ENCODE peak calls at places on chromosomes 3 and 15, in nine cellular contexts. One of them, this sample, is unnamed.

GRCh38 chr3:62103531-62103930 is 269.8 kb downstream of the FEZF2 start:
- DNase-seq in stimulated activated CD8-positive, alpha-beta memory T cell treated with anti-CD3 and anti-CD28 coated beads, Interleukin-4, amount 100 ng/mL, for 24 hours: no peak
- DNase-seq in Daoy: no peak
- DNase-seq in DND-41: peak; percentile 74
- DNase-seq in activated T-helper 1 cell treated with Interleukin-2 at 50 U/mL for 16 hours: no peak
- DNase-seq in stimulated activated CD4-positive, alpha-beta T cell treated with anti-CD3 and anti-CD28 coated beads, TNF-alpha, amount 100 ng/mL, for 24 hours: no peak
- DNase-seq in cardiac muscle cell: no peak
- DNase-seq in activated CD4-positive, alpha-beta T cell treated with anti-CD3 and anti-CD28 coated beads, Interleukin-2, amount 50 U/mL, for 4 hours: no peak
- DNase-seq in mesendoderm: no peak
- DNase-seq in this sample: no peak

GRCh38 chr3:172449468-172450149 is 1.4 kb upstream of the GHSR start:
- DNase-seq in DND-41: no peak
- DNase-seq in stimulated activated CD8-positive, alpha-beta memory T cell treated with anti-CD3 and anti-CD28 coated beads, Interleukin-4, amount 100 ng/mL, for 24 hours: no peak
- DNase-seq in activated CD4-positive, alpha-beta T cell treated with anti-CD3 and anti-CD28 coated beads, Interleukin-2, amount 50 U/mL, for 4 hours: no peak
- DNase-seq in activated T-helper 1 cell treated with Interleukin-2 at 50 U/mL for 16 hours: no peak
- DNase-seq in mesendoderm: peak; percentile 72
- DNase-seq in Daoy: peak; percentile 37
- DNase-seq in stimulated activated CD4-positive, alpha-beta T cell treated with anti-CD3 and anti-CD28 coated beads, TNF-alpha, amount 100 ng/mL, for 24 hours: no peak
- DNase-seq in cardiac muscle cell: peak; percentile 79
- DNase-seq in this sample: no peak

GRCh38 chr3:4744405-4745239 is 234.6 kb upstream of the BHLHE40 start:
- DNase-seq in mesendoderm: peak; percentile 49
- DNase-seq in Daoy: peak; percentile 42
- DNase-seq in activated T-helper 1 cell treated with Interleukin-2 at 50 U/mL for 16 hours: no peak
- DNase-seq in DND-41: no peak
- DNase-seq in activated CD4-positive, alpha-beta T cell treated with anti-CD3 and anti-CD28 coated beads, Interleukin-2, amount 50 U/mL, for 4 hours: no peak
- DNase-seq in stimulated activated CD8-positive, alpha-beta memory T cell treated with anti-CD3 and anti-CD28 coated beads, Interleukin-4, amount 100 ng/mL, for 24 hours: no peak
- DNase-seq in cardiac muscle cell: no peak
- DNase-seq in stimulated activated CD4-positive, alpha-beta T cell treated with anti-CD3 and anti-CD28 coated beads, TNF-alpha, amount 100 ng/mL, for 24 hours: no peak
- DNase-seq in this sample: no peak

GRCh38 chr3:85760342-85760741 is 801.6 kb downstream of the CADM2 start:
- DNase-seq in activated CD4-positive, alpha-beta T cell treated with anti-CD3 and anti-CD28 coated beads, Interleukin-2, amount 50 U/mL, for 4 hours: no peak
- DNase-seq in Daoy: no peak
- DNase-seq in activated T-helper 1 cell treated with Interleukin-2 at 50 U/mL for 16 hours: no peak
- DNase-seq in mesendoderm: no peak
- DNase-seq in stimulated activated CD8-positive, alpha-beta memory T cell treated with anti-CD3 and anti-CD28 coated beads, Interleukin-4, amount 100 ng/mL, for 24 hours: no peak
- DNase-seq in DND-41: no peak
- DNase-seq in stimulated activated CD4-positive, alpha-beta T cell treated with anti-CD3 and anti-CD28 coated beads, TNF-alpha, amount 100 ng/mL, for 24 hours: no peak
- DNase-seq in cardiac muscle cell: no peak
- DNase-seq in this sample: no peak

GRCh38 chr3:66407281-66408218 is 93.3 kb downstream of the LRIG1 start:
- DNase-seq in activated CD4-positive, alpha-beta T cell treated with anti-CD3 and anti-CD28 coated beads, Interleukin-2, amount 50 U/mL, for 4 hours: peak; percentile 74
- DNase-seq in DND-41: peak; percentile 73
- DNase-seq in cardiac muscle cell: peak; percentile 58
- DNase-seq in stimulated activated CD8-positive, alpha-beta memory T cell treated with anti-CD3 and anti-CD28 coated beads, Interleukin-4, amount 100 ng/mL, for 24 hours: peak; percentile 63
- DNase-seq in activated T-helper 1 cell treated with Interleukin-2 at 50 U/mL for 16 hours: peak; percentile 50
- DNase-seq in mesendoderm: peak; percentile 77
- DNase-seq in stimulated activated CD4-positive, alpha-beta T cell treated with anti-CD3 and anti-CD28 coated beads, TNF-alpha, amount 100 ng/mL, for 24 hours: peak; percentile 61
- DNase-seq in Daoy: peak; percentile 64
- DNase-seq in this sample: peak; percentile 63

GRCh38 chr15:92226020-92226612 is 167.6 kb upstream of the ST8SIA2 start:
- DNase-seq in activated CD4-positive, alpha-beta T cell treated with anti-CD3 and anti-CD28 coated beads, Interleukin-2, amount 50 U/mL, for 4 hours: no peak
- DNase-seq in activated T-helper 1 cell treated with Interleukin-2 at 50 U/mL for 16 hours: no peak
- DNase-seq in DND-41: no peak
- DNase-seq in Daoy: no peak
- DNase-seq in cardiac muscle cell: peak; percentile 34
- DNase-seq in mesendoderm: peak; percentile 71
- DNase-seq in stimulated activated CD8-positive, alpha-beta memory T cell treated with anti-CD3 and anti-CD28 coated beads, Interleukin-4, amount 100 ng/mL, for 24 hours: no peak
- DNase-seq in stimulated activated CD4-positive, alpha-beta T cell treated with anti-CD3 and anti-CD28 coated beads, TNF-alpha, amount 100 ng/mL, for 24 hours: no peak
- DNase-seq in this sample: no peak

GRCh38 chr3:169659858-169660614 is 3.5 kb downstream of the MECOM start:
- DNase-seq in Daoy: no peak
- DNase-seq in mesendoderm: no peak
- DNase-seq in activated T-helper 1 cell treated with Interleukin-2 at 50 U/mL for 16 hours: no peak
- DNase-seq in stimulated activated CD4-positive, alpha-beta T cell treated with anti-CD3 and anti-CD28 coated beads, TNF-alpha, amount 100 ng/mL, for 24 hours: no peak
- DNase-seq in activated CD4-positive, alpha-beta T cell treated with anti-CD3 and anti-CD28 coated beads, Interleukin-2, amount 50 U/mL, for 4 hours: no peak
- DNase-seq in cardiac muscle cell: no peak
- DNase-seq in DND-41: no peak
- DNase-seq in stimulated activated CD8-positive, alpha-beta memory T cell treated with anti-CD3 and anti-CD28 coated beads, Interleukin-4, amount 100 ng/mL, for 24 hours: no peak
- DNase-seq in this sample: no peak

GRCh38 chr15:39345176-39345575 is 235.7 kb upstream of the THBS1 start:
- DNase-seq in DND-41: no peak
- DNase-seq in mesendoderm: no peak
- DNase-seq in activated CD4-positive, alpha-beta T cell treated with anti-CD3 and anti-CD28 coated beads, Interleukin-2, amount 50 U/mL, for 4 hours: no peak
- DNase-seq in stimulated activated CD4-positive, alpha-beta T cell treated with anti-CD3 and anti-CD28 coated beads, TNF-alpha, amount 100 ng/mL, for 24 hours: no peak
- DNase-seq in Daoy: no peak
- DNase-seq in cardiac muscle cell: no peak
- DNase-seq in activated T-helper 1 cell treated with Interleukin-2 at 50 U/mL for 16 hours: no peak
- DNase-seq in stimulated activated CD8-positive, alpha-beta memory T cell treated with anti-CD3 and anti-CD28 coated beads, Interleukin-4, amount 100 ng/mL, for 24 hours: no peak
- DNase-seq in this sample: no peak

GRCh38 chr15:84604804-84605203 is 4.0 kb downstream of the ZSCAN2 start:
- DNase-seq in cardiac muscle cell: no peak
- DNase-seq in stimulated activated CD8-positive, alpha-beta memory T cell treated with anti-CD3 and anti-CD28 coated beads, Interleukin-4, amount 100 ng/mL, for 24 hours: peak; percentile 53
- DNase-seq in activated CD4-positive, alpha-beta T cell treated with anti-CD3 and anti-CD28 coated beads, Interleukin-2, amount 50 U/mL, for 4 hours: peak; percentile 37
- DNase-seq in Daoy: peak; percentile 9
- DNase-seq in DND-41: no peak
- DNase-seq in mesendoderm: no peak
- DNase-seq in activated T-helper 1 cell treated with Interleukin-2 at 50 U/mL for 16 hours: no peak
- DNase-seq in stimulated activated CD4-positive, alpha-beta T cell treated with anti-CD3 and anti-CD28 coated beads, TNF-alpha, amount 100 ng/mL, for 24 hours: peak; percentile 13
- DNase-seq in this sample: peak; percentile 68

GRCh38 chr3:151460774-151461450 is at the start of gene IGSF10:
- DNase-seq in Daoy: peak; percentile 31
- DNase-seq in stimulated activated CD4-positive, alpha-beta T cell treated with anti-CD3 and anti-CD28 coated beads, TNF-alpha, amount 100 ng/mL, for 24 hours: no peak
- DNase-seq in activated T-helper 1 cell treated with Interleukin-2 at 50 U/mL for 16 hours: no peak
- DNase-seq in stimulated activated CD8-positive, alpha-beta memory T cell treated with anti-CD3 and anti-CD28 coated beads, Interleukin-4, amount 100 ng/mL, for 24 hours: no peak
- DNase-seq in DND-41: peak; percentile 22
- DNase-seq in activated CD4-positive, alpha-beta T cell treated with anti-CD3 and anti-CD28 coated beads, Interleukin-2, amount 50 U/mL, for 4 hours: no peak
- DNase-seq in mesendoderm: no peak
- DNase-seq in cardiac muscle cell: no peak
- DNase-seq in this sample: no peak

GRCh38 chr15:76368135-76368588 is 31.6 kb downstream of the ISL2 start:
- DNase-seq in stimulated activated CD8-positive, alpha-beta memory T cell treated with anti-CD3 and anti-CD28 coated beads, Interleukin-4, amount 100 ng/mL, for 24 hours: no peak
- DNase-seq in activated CD4-positive, alpha-beta T cell treated with anti-CD3 and anti-CD28 coated beads, Interleukin-2, amount 50 U/mL, for 4 hours: no peak
- DNase-seq in DND-41: no peak
- DNase-seq in cardiac muscle cell: no peak
- DNase-seq in mesendoderm: peak; percentile 12
- DNase-seq in Daoy: no peak
- DNase-seq in activated T-helper 1 cell treated with Interleukin-2 at 50 U/mL for 16 hours: no peak
- DNase-seq in stimulated activated CD4-positive, alpha-beta T cell treated with anti-CD3 and anti-CD28 coated beads, TNF-alpha, amount 100 ng/mL, for 24 hours: no peak
- DNase-seq in this sample: no peak

GRCh38 chr3:56904526-56905245 is 102.9 kb upstream of the ARHGEF3 start:
- DNase-seq in mesendoderm: no peak
- DNase-seq in DND-41: no peak
- DNase-seq in stimulated activated CD4-positive, alpha-beta T cell treated with anti-CD3 and anti-CD28 coated beads, TNF-alpha, amount 100 ng/mL, for 24 hours: no peak
- DNase-seq in activated CD4-positive, alpha-beta T cell treated with anti-CD3 and anti-CD28 coated beads, Interleukin-2, amount 50 U/mL, for 4 hours: no peak
- DNase-seq in stimulated activated CD8-positive, alpha-beta memory T cell treated with anti-CD3 and anti-CD28 coated beads, Interleukin-4, amount 100 ng/mL, for 24 hours: no peak
- DNase-seq in cardiac muscle cell: no peak
- DNase-seq in activated T-helper 1 cell treated with Interleukin-2 at 50 U/mL for 16 hours: no peak
- DNase-seq in Daoy: no peak
- DNase-seq in this sample: no peak

GRCh38 chr15:77527831-77528231 is 104.9 kb downstream of the LINGO1 start:
- DNase-seq in stimulated activated CD4-positive, alpha-beta T cell treated with anti-CD3 and anti-CD28 coated beads, TNF-alpha, amount 100 ng/mL, for 24 hours: no peak
- DNase-seq in Daoy: no peak
- DNase-seq in cardiac muscle cell: no peak
- DNase-seq in activated T-helper 1 cell treated with Interleukin-2 at 50 U/mL for 16 hours: no peak
- DNase-seq in DND-41: no peak
- DNase-seq in mesendoderm: no peak
- DNase-seq in stimulated activated CD8-positive, alpha-beta memory T cell treated with anti-CD3 and anti-CD28 coated beads, Interleukin-4, amount 100 ng/mL, for 24 hours: no peak
- DNase-seq in activated CD4-positive, alpha-beta T cell treated with anti-CD3 and anti-CD28 coated beads, Interleukin-2, amount 50 U/mL, for 4 hours: no peak
- DNase-seq in this sample: no peak

GRCh38 chr15:28006116-28006911 is 92.8 kb downstream of the OCA2 start:
- DNase-seq in stimulated activated CD8-positive, alpha-beta memory T cell treated with anti-CD3 and anti-CD28 coated beads, Interleukin-4, amount 100 ng/mL, for 24 hours: no peak
- DNase-seq in mesendoderm: no peak
- DNase-seq in Daoy: no peak
- DNase-seq in cardiac muscle cell: no peak
- DNase-seq in activated T-helper 1 cell treated with Interleukin-2 at 50 U/mL for 16 hours: no peak
- DNase-seq in activated CD4-positive, alpha-beta T cell treated with anti-CD3 and anti-CD28 coated beads, Interleukin-2, amount 50 U/mL, for 4 hours: no peak
- DNase-seq in stimulated activated CD4-positive, alpha-beta T cell treated with anti-CD3 and anti-CD28 coated beads, TNF-alpha, amount 100 ng/mL, for 24 hours: no peak
- DNase-seq in DND-41: no peak
- DNase-seq in this sample: no peak

GRCh38 chr3:105976211-105976610 is 107.4 kb upstream of the CBLB start:
- DNase-seq in stimulated activated CD4-positive, alpha-beta T cell treated with anti-CD3 and anti-CD28 coated beads, TNF-alpha, amount 100 ng/mL, for 24 hours: no peak
- DNase-seq in activated CD4-positive, alpha-beta T cell treated with anti-CD3 and anti-CD28 coated beads, Interleukin-2, amount 50 U/mL, for 4 hours: no peak
- DNase-seq in cardiac muscle cell: no peak
- DNase-seq in DND-41: no peak
- DNase-seq in activated T-helper 1 cell treated with Interleukin-2 at 50 U/mL for 16 hours: no peak
- DNase-seq in mesendoderm: no peak
- DNase-seq in Daoy: no peak
- DNase-seq in stimulated activated CD8-positive, alpha-beta memory T cell treated with anti-CD3 and anti-CD28 coated beads, Interleukin-4, amount 100 ng/mL, for 24 hours: no peak
- DNase-seq in this sample: no peak

GRCh38 chr3:172953576-172953975 is 187.5 kb downstream of the SPATA16 start:
- DNase-seq in stimulated activated CD4-positive, alpha-beta T cell treated with anti-CD3 and anti-CD28 coated beads, TNF-alpha, amount 100 ng/mL, for 24 hours: no peak
- DNase-seq in cardiac muscle cell: no peak
- DNase-seq in Daoy: no peak
- DNase-seq in DND-41: no peak
- DNase-seq in activated CD4-positive, alpha-beta T cell treated with anti-CD3 and anti-CD28 coated beads, Interleukin-2, amount 50 U/mL, for 4 hours: no peak
- DNase-seq in activated T-helper 1 cell treated with Interleukin-2 at 50 U/mL for 16 hours: no peak
- DNase-seq in stimulated activated CD8-positive, alpha-beta memory T cell treated with anti-CD3 and anti-CD28 coated beads, Interleukin-4, amount 100 ng/mL, for 24 hours: no peak
- DNase-seq in mesendoderm: no peak
- DNase-seq in this sample: no peak

GRCh38 chr15:69908518-69909420 is 188.9 kb downstream of the TLE3 start:
- DNase-seq in activated T-helper 1 cell treated with Interleukin-2 at 50 U/mL for 16 hours: no peak
- DNase-seq in activated CD4-positive, alpha-beta T cell treated with anti-CD3 and anti-CD28 coated beads, Interleukin-2, amount 50 U/mL, for 4 hours: no peak
- DNase-seq in stimulated activated CD4-positive, alpha-beta T cell treated with anti-CD3 and anti-CD28 coated beads, TNF-alpha, amount 100 ng/mL, for 24 hours: no peak
- DNase-seq in mesendoderm: peak; percentile 31
- DNase-seq in stimulated activated CD8-positive, alpha-beta memory T cell treated with anti-CD3 and anti-CD28 coated beads, Interleukin-4, amount 100 ng/mL, for 24 hours: no peak
- DNase-seq in cardiac muscle cell: no peak
- DNase-seq in Daoy: no peak
- DNase-seq in DND-41: no peak
- DNase-seq in this sample: no peak

GRCh38 chr3:61531528-61531927 is 29.8 kb upstream of the PTPRG start:
- DNase-seq in stimulated activated CD8-positive, alpha-beta memory T cell treated with anti-CD3 and anti-CD28 coated beads, Interleukin-4, amount 100 ng/mL, for 24 hours: no peak
- DNase-seq in activated T-helper 1 cell treated with Interleukin-2 at 50 U/mL for 16 hours: no peak
- DNase-seq in DND-41: no peak
- DNase-seq in Daoy: no peak
- DNase-seq in stimulated activated CD4-positive, alpha-beta T cell treated with anti-CD3 and anti-CD28 coated beads, TNF-alpha, amount 100 ng/mL, for 24 hours: no peak
- DNase-seq in cardiac muscle cell: no peak
- DNase-seq in mesendoderm: peak; percentile 22
- DNase-seq in activated CD4-positive, alpha-beta T cell treated with anti-CD3 and anti-CD28 coated beads, Interleukin-2, amount 50 U/mL, for 4 hours: no peak
- DNase-seq in this sample: no peak

GRCh38 chr3:196837819-196838420 is 29.8 kb upstream of the SENP5 start:
- DNase-seq in Daoy: peak; percentile 71
- DNase-seq in activated T-helper 1 cell treated with Interleukin-2 at 50 U/mL for 16 hours: peak; percentile 41
- DNase-seq in cardiac muscle cell: peak; percentile 74
- DNase-seq in stimulated activated CD4-positive, alpha-beta T cell treated with anti-CD3 and anti-CD28 coated beads, TNF-alpha, amount 100 ng/mL, for 24 hours: peak; percentile 50
- DNase-seq in DND-41: peak; percentile 64
- DNase-seq in activated CD4-positive, alpha-beta T cell treated with anti-CD3 and anti-CD28 coated beads, Interleukin-2, amount 50 U/mL, for 4 hours: peak; percentile 70
- DNase-seq in stimulated activated CD8-positive, alpha-beta memory T cell treated with anti-CD3 and anti-CD28 coated beads, Interleukin-4, amount 100 ng/mL, for 24 hours: peak; percentile 55
- DNase-seq in mesendoderm: peak; percentile 80
- DNase-seq in this sample: peak; percentile 52

This sample was measured in activated T-helper 9 cell treated with anti-CD3 and anti-CD28 coated beads, Interleukin-2, amount 50 U/mL, for 16 hours.